ENCODE peak calls at places on chromosomes 13 and 19, in nine cellular contexts. Y is psoas muscle; T is tibial nerve; L is CD4-positive, alpha-beta memory T cell; X is OCI-LY7; R is SJSA1; V is thyroid gland; P is uterus; Z is ovary. Q is an unnamed sample.

GRCh38 chr19:35901854-35902661 is at the start of gene HCST:
- DNase-seq in T (no peak), X (peak; percentile 77), V (no peak), L (peak; percentile 69), R (no peak), Y (no peak), Z (no peak), P (no peak), Q (peak; percentile 45)

GRCh38 chr13:42379241-42379640 is 107.3 kb downstream of the AKAP11 start:
- DNase-seq in V (no peak), R (no peak), L (no peak), X (no peak), Y (no peak), T (no peak), P (no peak), Z (no peak), Q (no peak)

GRCh38 chr19:2724148-2724557 is 3.0 kb upstream of the DIRAS1 start:
- DNase-seq in P (no peak), V (no peak), Z (no peak), T (no peak), X (no peak), L (no peak), R (no peak), Y (no peak), Q (no peak)

GRCh38 chr13:45108716-45109706 is 11.3 kb upstream of the GTF2F2 start:
- DNase-seq in Z (no peak), Y (no peak), P (no peak), V (peak; percentile 20), L (no peak), T (no peak), X (no peak), R (no peak), Q (peak; percentile 50)

GRCh38 chr19:49057636-49058234 is at the start of gene CGB7:
- DNase-seq in Z (peak; percentile 56), Y (peak; percentile 84), R (peak; percentile 75), T (peak; percentile 54), X (no peak), P (peak; percentile 77), V (peak; percentile 78), L (no peak), Q (peak; percentile 84)

GRCh38 chr19:4371898-4372629 is 28.3 kb downstream of the SH3GL1 start:
- DNase-seq in Y (no peak), V (no peak), T (no peak), P (no peak), L (no peak), R (no peak), X (no peak), Z (no peak), Q (no peak)

GRCh38 chr19:3618144-3618810 is 8.3 kb downstream of the CACTIN start:
- DNase-seq in L (peak; percentile 28), V (peak; percentile 39), X (peak; percentile 37), Z (peak; percentile 68), P (peak; percentile 78), T (peak; percentile 60), Y (peak; percentile 88), R (peak; percentile 78), Q (no peak)

GRCh38 chr13:75091707-75092106 is 390.3 kb downstream of the TBC1D4 start:
- DNase-seq in L (no peak), T (no peak), Y (no peak), X (no peak), V (no peak), R (no peak), Z (no peak), P (no peak), Q (no peak)

GRCh38 chr13:40189426-40189825 is 477.0 kb downstream of the FOXO1 start:
- DNase-seq in V (no peak), P (no peak), L (no peak), T (no peak), Z (no peak), X (no peak), R (no peak), Y (no peak), Q (no peak)

GRCh38 chr13:38566526-38566925 is 120.4 kb upstream of the FREM2 start:
- DNase-seq in T (no peak), Y (no peak), Z (no peak), L (no peak), P (no peak), R (no peak), V (no peak), X (no peak), Q (no peak)

GRCh38 chr13:69423844-69424243 is 683.8 kb upstream of the ATXN8OS start:
- DNase-seq in X (no peak), P (no peak), R (no peak), Y (no peak), V (no peak), Z (no peak), L (no peak), T (no peak), Q (no peak)
- H3K9me3 ChIP-seq in X (peaks cover 6% of the 10 kb centered on the region), P (no peaks in the 10 kb centered on the region), R (no peaks in the 10 kb centered on the region), Y (peaks cover 4% of the 10 kb centered on the region), V (no peaks in the 10 kb centered on the region), Z (no peaks in the 10 kb centered on the region), L (no peaks in the 10 kb centered on the region), T (no peaks in the 10 kb centered on the region), Q (peaks cover 22% of the 10 kb centered on the region)

GRCh38 chr19:40685016-40685526 is 5.4 kb downstream of the NUMBL start:
- DNase-seq in T (no peak), P (no peak), Z (no peak), L (no peak), V (no peak), X (no peak), R (no peak), Y (no peak), Q (no peak)

GRCh38 chr19:40688294-40688693 is 2.2 kb downstream of the NUMBL start:
- DNase-seq in R (no peak), Z (no peak), V (no peak), P (no peak), L (no peak), X (no peak), T (no peak), Y (no peak), Q (no peak)

GRCh38 chr19:40687525-40688016 is 2.9 kb downstream of the NUMBL start:
- DNase-seq in V (peak; percentile 44), X (no peak), P (peak; percentile 87), R (peak; percentile 91), T (peak; percentile 98), L (no peak), Z (peak; percentile 77), Y (peak; percentile 92), Q (peak; percentile 81)

GRCh38 chr19:40685563-40685962 is 4.9 kb downstream of the NUMBL start:
- DNase-seq in Z (no peak), X (no peak), T (no peak), R (no peak), Y (no peak), L (no peak), P (no peak), V (no peak), Q (no peak)

GRCh38 chr19:40686882-40687524 is 3.4 kb downstream of the NUMBL start:
- DNase-seq in X (no peak), Z (no peak), P (no peak), V (no peak), T (no peak), Y (no peak), L (no peak), R (no peak), Q (no peak)
- H3K36me3 ChIP-seq in X (no peaks in the 10 kb centered on the region), Z (no peaks in the 10 kb centered on the region), P (no peaks in the 10 kb centered on the region), V (no peaks in the 10 kb centered on the region), T (peaks cover 3% of the 10 kb centered on the region), Y (peaks cover 32% of the 10 kb centered on the region), L (no peaks in the 10 kb centered on the region), R (peaks cover 49% of the 10 kb centered on the region), Q (peaks cover 44% of the 10 kb centered on the region)

GRCh38 chr19:13022111-13022858 is 27.0 kb downstream of the NFIX start:
- DNase-seq in L (no peak), R (no peak), T (no peak), V (no peak), P (peak; percentile 59), Y (peak; percentile 88), Z (no peak), X (no peak), Q (peak; percentile 49)
- H3K4me3 ChIP-seq in L (no peak overlapping the region), R (peak overlapping the region; percentile 42), T (peak overlapping the region; percentile 24), V (no peak overlapping the region), P (peak overlapping the region; percentile 40), Y (peak overlapping the region; percentile 64), Z (peak overlapping the region; percentile 32), X (no peak overlapping the region), Q (peak overlapping the region; percentile 55)

DNA sequence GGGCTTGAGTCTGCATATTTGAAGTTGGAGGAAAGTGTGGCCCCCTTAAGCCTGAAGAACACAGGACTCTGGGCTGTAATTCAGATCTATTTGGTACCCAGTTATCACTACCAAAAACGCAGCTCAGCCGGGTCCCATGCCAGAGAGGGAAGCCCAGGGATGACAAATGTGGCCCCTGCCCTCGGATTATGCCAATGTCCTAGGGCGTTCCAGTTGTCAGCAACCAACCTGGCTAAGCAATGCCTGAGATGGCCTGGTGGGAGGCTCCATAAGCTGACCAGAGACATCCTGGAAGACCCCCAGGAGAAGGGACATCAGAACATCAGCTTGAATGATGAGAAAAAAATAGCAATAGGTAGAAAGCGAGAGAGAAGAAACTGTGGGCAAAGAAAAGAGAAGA is 79.6 kb upstream of the UQCRFS1 start:
- DNase-seq in Y (no peak), T (no peak), R (no peak), V (no peak), P (no peak), L (no peak), Z (no peak), X (no peak), Q (no peak)
- H3K9me3 ChIP-seq in Y (no peaks in the 10 kb centered on the region), T (no peaks in the 10 kb centered on the region), R (no peaks in the 10 kb centered on the region), V (no peaks in the 10 kb centered on the region), P (no peaks in the 10 kb centered on the region), L (no peaks in the 10 kb centered on the region), Z (no peaks in the 10 kb centered on the region), X (no peaks in the 10 kb centered on the region), Q (no peaks in the 10 kb centered on the region)

DNA sequence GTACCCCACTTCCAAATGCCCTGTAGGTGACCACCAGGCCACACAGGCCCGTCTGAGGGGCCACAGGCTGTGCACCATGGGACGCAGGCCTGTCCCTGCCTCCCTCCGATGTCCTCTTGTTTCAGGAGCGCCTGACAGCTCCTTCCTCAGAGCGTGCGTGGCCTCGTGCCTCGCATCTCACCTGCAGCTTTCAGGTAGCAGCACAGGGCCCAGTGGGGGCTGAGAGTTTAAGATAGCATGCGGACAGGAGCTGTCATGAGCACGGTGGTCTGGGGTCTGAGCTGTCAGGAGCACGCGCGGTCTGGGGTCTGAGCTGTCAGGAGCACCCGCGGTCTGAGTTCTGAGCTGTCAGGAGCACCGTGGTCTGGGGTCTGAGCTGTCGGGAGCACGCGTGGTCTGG is 40.1 kb downstream of the GAS6 start:
- DNase-seq in R (no peak), L (no peak), X (no peak), P (no peak), Z (no peak), Y (no peak), T (no peak), V (no peak), Q (no peak)
- H3K36me3 ChIP-seq in R (peaks cover 12% of the 10 kb centered on the region), L (no peaks in the 10 kb centered on the region), X (peaks cover 24% of the 10 kb centered on the region), P (no peaks in the 10 kb centered on the region), Z (no peaks in the 10 kb centered on the region), Y (peaks cover 61% of the 10 kb centered on the region), T (no peaks in the 10 kb centered on the region), V (peaks cover 43% of the 10 kb centered on the region), Q (peaks cover 56% of the 10 kb centered on the region)

DNA sequence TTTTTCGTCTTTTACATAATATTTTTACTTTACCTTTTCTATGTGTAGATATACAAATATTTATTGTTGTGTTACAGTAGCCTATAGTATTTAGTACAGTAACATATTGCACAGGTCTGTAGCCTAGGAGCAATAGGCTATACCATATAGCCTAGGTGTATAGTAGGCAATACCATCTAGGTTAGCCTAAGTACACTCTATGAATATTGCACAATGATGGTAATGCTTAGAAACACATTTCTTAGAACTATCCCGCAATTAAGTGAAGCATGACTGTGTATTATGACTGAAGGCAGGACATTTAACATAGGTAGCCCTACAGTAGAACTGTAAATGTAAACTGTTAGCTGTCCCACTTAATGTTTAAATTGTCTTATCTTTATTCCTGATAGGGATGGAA is 964.3 kb downstream of the SLITRK1 start:
- DNase-seq in T (no peak), L (no peak), Z (no peak), P (no peak), V (no peak), Y (no peak), R (no peak), X (no peak), Q (no peak)
- H3K4me3 ChIP-seq in T (no peak overlapping the region), L (no peak overlapping the region), Z (no peak overlapping the region), P (no peak overlapping the region), V (no peak overlapping the region), Y (no peak overlapping the region), R (no peak overlapping the region), X (no peak overlapping the region), Q (no peak overlapping the region)

Q was measured in lower lobe of right lung.